ENCODE peak calls at places on chromosomes 13 and 19, in seven cellular contexts. S, A, N, G, Y, J and X are unnamed samples.

GRCh38 chr13:95260031-95260525 is 41.2 kb downstream of the ABCC4 start:
- DNase-seq in S (no peak), Y (no peak), G (no peak), J (peak), N (no peak), A (no peak), X (no peak)

GRCh38 chr19:29370276-29370675 is 155.5 kb upstream of the VSTM2B start:
- DNase-seq in J (no peak), A (no peak), Y (no peak), G (no peak), N (no peak), S (no peak), X (no peak)

GRCh38 chr13:24050292-24050711 is 110.2 kb upstream of the SPATA13 start:
- DNase-seq in Y (no peak), A (no peak), J (no peak), G (no peak), S (no peak), N (no peak), X (no peak)

GRCh38 chr19:48925240-48925843 is 8.2 kb upstream of the DHDH start:
- DNase-seq in J (no peak), Y (no peak), A (peak), N (no peak), S (no peak), G (peak), X (no peak)

GRCh38 chr19:19600793-19601346 is 17.6 kb downstream of the PBX4 start:
- DNase-seq in G (no peak), S (no peak), Y (no peak), A (no peak), N (no peak), J (peak), X (no peak)

GRCh38 chr13:87138856-87139255 is 532.3 kb upstream of the SLITRK5 start:
- DNase-seq in J (no peak), G (no peak), A (no peak), Y (no peak), S (no peak), N (no peak), X (no peak)

GRCh38 chr13:43698743-43699142 is 88.0 kb downstream of the ENOX1 start:
- DNase-seq in J (no peak), G (no peak), A (no peak), Y (no peak), N (no peak), S (no peak), X (no peak)

GRCh38 chr13:79481685-79482052 is 714 bp downstream of the NDFIP2 start:
- DNase-seq in S (peak), Y (no peak), G (no peak), A (no peak), J (no peak), N (peak), X (no peak)

GRCh38 chr13:110312669-110313031 is 5.6 kb downstream of the COL4A2 start:
- DNase-seq in Y (no peak), J (no peak), G (no peak), A (no peak), S (no peak), N (no peak), X (no peak)

GRCh38 chr19:35206379-35206778 is 22.2 kb downstream of the FAM187B start:
- DNase-seq in S (no peak), N (peak), A (no peak), J (peak), G (no peak), Y (peak), X (no peak)

GRCh38 chr19:37999309-38000213 is 92.6 kb downstream of the SIPA1L3 start:
- DNase-seq in J (no peak), N (no peak), S (no peak), Y (no peak), A (peak), G (no peak), X (no peak)

GRCh38 chr13:50685491-50685890 is 158.0 kb downstream of the DLEU7 start:
- DNase-seq in S (no peak), G (no peak), A (no peak), J (no peak), N (peak), Y (no peak), X (no peak)

GRCh38 chr19:38721977-38722773 is 22.1 kb downstream of the CAPN12 start:
- DNase-seq in Y (no peak), J (no peak), S (no peak), G (peak), A (no peak), N (no peak), X (no peak)

GRCh38 chr13:23794267-23795161 is 94.7 kb downstream of the MIPEP start:
- DNase-seq in A (no peak), S (no peak), J (peak), G (no peak), N (no peak), Y (no peak), X (no peak)

GRCh38 chr19:8240274-8241229 is 31.4 kb downstream of the CERS4 start:
- DNase-seq in S (peak), J (peak), Y (peak), N (peak), G (peak), A (peak), X (no peak)

GRCh38 chr13:109096101-109096500 is 466.7 kb downstream of the MYO16 start:
- DNase-seq in N (no peak), Y (no peak), A (no peak), S (no peak), J (no peak), G (no peak), X (no peak)

GRCh38 chr13:27853345-27853744 is 61.1 kb downstream of the GSX1 start:
- DNase-seq in N (no peak), J (no peak), S (no peak), G (no peak), Y (no peak), A (no peak), X (no peak)

GRCh38 chr19:17504030-17504429 is 7.4 kb upstream of the PGLS start:
- DNase-seq in N (no peak), A (no peak), Y (no peak), G (no peak), S (no peak), J (no peak), X (no peak)

GRCh38 chr19:18204394-18205179 is 745 bp upstream of the RAB3A start:
- DNase-seq in Y (peak), G (no peak), J (no peak), N (no peak), A (no peak), S (peak), X (no peak)

GRCh38 chr13:53921473-53921872 is 892.9 kb downstream of the OLFM4 start:
- DNase-seq in G (no peak), N (no peak), Y (no peak), J (no peak), A (no peak), S (no peak), X (no peak)

GRCh38 chr19:55400281-55401087 is 7.1 kb downstream of the UBE2S start:
- DNase-seq in N (no peak), A (no peak), G (no peak), Y (no peak), S (no peak), J (no peak), X (no peak)

GRCh38 chr19:5303208-5303607 is 37.4 kb downstream of the PTPRS start:
- DNase-seq in J (no peak), N (no peak), S (no peak), A (no peak), G (no peak), Y (no peak), X (no peak)

GRCh38 chr13:68736961-68737360 is 1370.7 kb upstream of the ATXN8OS start:
- DNase-seq in N (no peak), J (no peak), G (no peak), A (no peak), S (no peak), Y (no peak), X (no peak)

GRCh38 chr13:71522976-71523517 is 344.0 kb downstream of the DACH1 start:
- DNase-seq in S (no peak), A (no peak), J (no peak), N (no peak), Y (no peak), G (no peak), X (no peak)

GRCh38 chr13:91482427-91482826 is 84.0 kb downstream of the GPC5 start:
- DNase-seq in J (no peak), A (no peak), G (no peak), Y (no peak), S (peak), N (no peak), X (no peak)

GRCh38 chr19:41083516-41083915 is 4.7 kb upstream of the CYP2A13 start:
- DNase-seq in J (no peak), G (no peak), A (no peak), S (no peak), Y (no peak), N (no peak), X (no peak)

GRCh38 chr13:114237415-114238112 is 2.9 kb downstream of the CDC16 start:
- DNase-seq in A (no peak), J (no peak), N (peak), G (no peak), Y (no peak), S (no peak), X (no peak)

GRCh38 chr19:3440082-3440481 is 40.2 kb downstream of the SMIM24 start:
- DNase-seq in J (no peak), N (peak), G (peak), Y (peak), A (no peak), S (peak), X (peak)

GRCh38 chr13:48403151-48403631 is 9.7 kb downstream of the LPAR6 start:
- DNase-seq in Y (no peak), A (no peak), J (peak), S (no peak), G (no peak), N (no peak), X (no peak)

GRCh38 chr13:44283598-44283997 is 90.0 kb upstream of the SERP2 start:
- DNase-seq in S (no peak), G (no peak), N (no peak), J (no peak), A (no peak), Y (no peak), X (no peak)

GRCh38 chr13:43140985-43141384 is 117.6 kb downstream of the DNAJC15 start:
- DNase-seq in G (no peak), Y (no peak), S (no peak), J (no peak), N (no peak), A (no peak), X (no peak)

GRCh38 chr13:27404680-27405079 is 19.7 kb upstream of the GTF3A start:
- DNase-seq in J (no peak), A (no peak), Y (no peak), S (no peak), G (no peak), N (no peak), X (no peak)

DNA sequence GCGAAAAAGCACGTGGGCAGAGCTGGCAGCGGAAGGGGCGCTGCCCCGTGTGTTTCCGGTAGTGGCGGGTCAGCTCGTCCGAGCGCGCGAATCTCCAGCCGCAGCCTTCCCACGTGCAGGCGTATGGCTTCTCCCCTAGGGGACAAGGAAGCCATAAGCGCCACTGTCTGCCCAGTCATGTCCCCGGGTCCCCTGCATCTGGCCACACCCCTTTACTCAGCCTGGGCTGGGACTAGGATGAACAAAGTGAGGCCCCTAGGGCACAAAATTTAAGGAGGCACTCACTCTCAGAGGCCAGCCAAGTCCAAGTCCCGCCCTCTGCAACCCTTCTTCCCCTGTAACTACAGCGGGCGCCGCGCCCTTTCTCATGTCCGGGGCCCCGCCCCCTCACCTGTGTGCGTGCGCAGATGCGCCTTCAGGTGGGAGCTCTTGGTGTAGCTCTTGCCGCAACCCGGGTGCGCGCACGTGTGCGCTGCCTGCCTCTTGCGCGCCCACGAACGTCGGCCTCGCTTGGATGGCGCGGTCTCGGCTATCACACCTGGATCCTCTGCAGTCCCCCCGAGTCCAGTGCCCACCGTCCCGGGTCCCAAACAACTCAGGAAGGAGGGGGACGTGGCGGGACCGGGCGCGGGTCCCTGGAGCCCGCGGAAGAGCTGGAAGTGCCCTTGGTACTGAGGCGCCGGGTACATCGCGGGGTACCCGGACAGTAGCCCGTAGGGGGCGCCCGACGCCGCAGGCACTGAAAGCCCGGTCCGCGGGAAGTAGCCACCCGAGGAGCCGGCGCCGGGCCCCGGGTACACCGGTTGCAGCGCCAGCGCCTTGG is 1.9 kb downstream of the KLF1 start:
- DNase-seq in S (peak), G (peak), A (no peak), Y (peak), J (peak), N (peak), X (peak)
- TF ChIP-seq JUND in S (no peak), G (no peak), A (no peak), Y (no peak), J (no peak), N (peak), X (no peak)

GRCh38 chr13:38042771-38043170 is 173.2 kb upstream of the TRPC4 start:
- DNase-seq in J (no peak), A (no peak), G (no peak), S (no peak), Y (no peak), N (no peak), X (no peak)
- TF ChIP-seq JUND in J (no peak), A (no peak), G (no peak), S (no peak), Y (no peak), N (no peak), X (no peak)

GRCh38 chr13:31046711-31047279 is 114.3 kb downstream of the TEX26 start:
- DNase-seq in S (peak), G (no peak), J (no peak), N (no peak), A (no peak), Y (no peak), X (no peak)

GRCh38 chr13:31044658-31045620 is 112.5 kb downstream of the TEX26 start:
- DNase-seq in Y (no peak), N (no peak), S (no peak), G (no peak), A (peak), J (peak), X (no peak)

GRCh38 chr13:31048521-31048920 is 113.2 kb downstream of the HSPH1 start:
- DNase-seq in N (no peak), J (no peak), Y (no peak), S (no peak), G (no peak), A (no peak), X (no peak)

GRCh38 chr13:31043891-31044657 is 111.6 kb downstream of the TEX26 start:
- DNase-seq in A (peak), Y (peak), G (peak), S (peak), N (peak), J (peak), X (peak)

DNA sequence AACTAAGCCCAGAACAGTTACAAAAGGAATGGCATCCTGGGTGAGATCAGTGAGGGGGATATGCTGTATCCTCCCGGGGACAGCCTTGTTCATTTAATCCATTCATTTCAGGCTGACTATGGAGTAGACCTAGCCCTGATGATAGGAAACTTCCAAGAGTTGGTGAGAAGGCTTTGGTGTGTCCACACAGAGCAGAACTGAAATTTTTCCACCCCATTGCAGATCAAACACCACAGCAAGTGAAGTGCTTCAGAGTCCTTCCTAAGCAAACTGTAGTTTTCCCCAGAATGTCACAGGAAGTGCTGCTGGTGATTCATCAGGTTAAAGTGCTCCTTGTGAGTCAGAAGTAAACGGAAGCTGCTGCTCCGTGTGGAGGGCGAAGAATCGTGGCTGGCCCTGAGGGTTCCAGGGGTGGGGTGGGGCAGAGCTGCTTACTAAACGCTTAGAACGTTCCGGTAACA is 113.2 kb downstream of the TEX26 start:
- DNase-seq in S (no peak), J (peak), N (peak), G (peak), A (peak), Y (no peak), X (peak)
- TF ChIP-seq JUND in S (peak), J (no peak), N (peak), G (peak), A (no peak), Y (no peak), X (no peak)

GRCh38 chr19:11160119-11160768 is 4.7 kb upstream of the SPC24 start:
- DNase-seq in A (no peak), J (no peak), S (peak), G (no peak), N (peak), Y (no peak), X (no peak)
- TF ChIP-seq JUND in A (no peak), J (no peak), S (no peak), G (no peak), N (no peak), Y (no peak), X (no peak)

GRCh38 chr13:33375421-33375820 is 89.9 kb upstream of the STARD13 start:
- DNase-seq in S (no peak), N (no peak), G (no peak), A (no peak), Y (no peak), J (no peak), X (no peak)
- TF ChIP-seq JUND in S (no peak), N (no peak), G (no peak), A (no peak), Y (no peak), J (no peak), X (no peak)

DNA sequence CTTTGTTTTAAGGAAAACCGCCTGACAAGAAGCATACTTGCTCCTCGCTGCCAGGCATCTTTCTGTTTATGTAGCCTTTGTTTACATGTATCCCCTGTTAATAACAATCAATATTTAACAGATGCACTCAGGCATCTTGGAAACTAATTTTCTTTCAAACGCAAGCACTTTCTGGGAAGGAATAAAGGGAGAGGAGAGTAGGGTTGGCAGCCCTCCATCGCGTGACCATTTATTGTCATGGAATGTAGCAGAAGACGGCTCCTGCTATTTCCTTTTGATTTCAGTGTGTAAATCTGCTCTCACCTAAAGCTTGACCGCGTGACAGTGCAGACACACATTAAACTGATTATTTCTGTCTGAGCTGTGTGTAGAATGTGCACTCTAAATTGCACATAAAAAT is 223.3 kb upstream of the MAB21L1 start:
- DNase-seq in A (no peak), J (no peak), G (no peak), Y (no peak), N (no peak), S (no peak), X (no peak)
- TF ChIP-seq JUND in A (no peak), J (no peak), G (no peak), Y (no peak), N (no peak), S (no peak), X (no peak)

GRCh38 chr19:1471514-1472107 is 7.4 kb downstream of the C19orf25 start:
- DNase-seq in N (no peak), G (no peak), Y (no peak), J (no peak), A (no peak), S (no peak), X (peak)
- TF ChIP-seq JUND in N (no peak), G (no peak), Y (no peak), J (no peak), A (no peak), S (no peak), X (no peak)

DNA sequence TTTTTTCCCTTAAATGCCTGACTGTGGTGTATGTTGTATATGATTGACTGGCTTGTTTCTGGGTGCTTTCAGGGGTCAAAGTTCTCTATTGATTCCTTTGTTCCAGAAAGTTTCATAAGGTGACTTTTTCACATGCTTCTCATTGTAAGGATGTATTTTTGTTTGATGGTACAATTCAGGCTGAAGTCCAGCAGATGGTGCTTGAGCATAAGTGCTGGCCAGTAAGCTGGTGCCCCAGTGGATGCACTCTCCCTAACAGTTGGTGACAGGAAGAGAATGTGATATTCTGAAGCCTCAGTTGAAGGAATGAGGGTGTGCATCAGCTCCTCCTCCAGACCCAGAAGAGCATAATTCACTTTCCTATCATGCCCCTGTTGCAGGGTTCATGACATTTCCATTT is 1941.6 kb upstream of the PRR20A start:
- DNase-seq in Y (no peak), A (no peak), G (peak), N (no peak), S (no peak), J (no peak), X (peak)
- TF ChIP-seq JUND in Y (no peak), A (no peak), G (no peak), N (no peak), S (no peak), J (no peak), X (no peak)

GRCh38 chr13:98564204-98564603 is 12.7 kb downstream of the STK24 start:
- DNase-seq in J (no peak), S (no peak), A (no peak), N (no peak), Y (no peak), G (no peak), X (no peak)
- TF ChIP-seq JUND in J (no peak), S (no peak), A (no peak), N (no peak), Y (no peak), G (no peak), X (no peak)

GRCh38 chr19:11044436-11044835 is 44.8 kb upstream of the LDLR start:
- DNase-seq in Y (no peak), S (no peak), J (no peak), G (no peak), A (no peak), N (no peak), X (no peak)
- TF ChIP-seq JUND in Y (no peak), S (no peak), J (no peak), G (no peak), A (no peak), N (no peak), X (no peak)